ENCODE peak calls at places on chromosome 10, in five cellular contexts. J, V, N, W and B are unnamed samples.

GRCh38 chr10:99740933-99741559 is 9.0 kb downstream of the CUTC start:
- DNase-seq in V (no peak), N (no peak), W (no peak), J (no peak), B (no peak)

GRCh38 chr10:8407561-8408021 is 353.1 kb downstream of the GATA3 start:
- DNase-seq in V (no peak), W (no peak), J (no peak), N (no peak), B (no peak)

GRCh38 chr10:103648951-103649532 is 155.5 kb downstream of the NEURL1 start:
- DNase-seq in V (peak), W (no peak), J (peak), N (no peak), B (no peak)

GRCh38 chr10:132961-133898 is 2.0 kb upstream of the ZMYND11 start:
- DNase-seq in V (peak), W (no peak), J (no peak), N (no peak), B (no peak)

GRCh38 chr10:26112532-26112931 is 104.0 kb upstream of the GAD2 start:
- DNase-seq in V (no peak), J (no peak), W (no peak), N (no peak), B (no peak)

GRCh38 chr10:76037531-76037930 is 606.1 kb downstream of the LRMDA start:
- DNase-seq in V (no peak), N (no peak), W (no peak), J (no peak), B (no peak)

GRCh38 chr10:125115409-125115808 is 45.0 kb downstream of the CTBP2 start:
- DNase-seq in W (no peak), V (no peak), J (peak), N (no peak), B (no peak)

GRCh38 chr10:52283174-52283573 is 30.9 kb upstream of the DKK1 start:
- DNase-seq in J (no peak), W (no peak), V (peak), N (no peak), B (no peak)

GRCh38 chr10:112517381-112517976 is 70.5 kb downstream of the VTI1A start:
- DNase-seq in W (no peak), V (no peak), J (no peak), N (no peak), B (no peak)

GRCh38 chr10:8365935-8366911 is 311.7 kb downstream of the GATA3 start:
- DNase-seq in W (peak), N (no peak), V (peak), J (no peak), B (no peak)

GRCh38 chr10:74929197-74929596 is 102.8 kb downstream of the KAT6B start:
- DNase-seq in N (no peak), W (no peak), V (peak), J (no peak), B (no peak)

GRCh38 chr10:102815790-102816549 is 21.2 kb downstream of the CYP17A1 start:
- DNase-seq in N (no peak), J (no peak), V (peak), W (no peak), B (no peak)

GRCh38 chr10:100816671-100817070 is 71.3 kb downstream of the PAX2 start:
- DNase-seq in W (no peak), N (no peak), J (no peak), V (no peak), B (peak)

GRCh38 chr10:129704786-129705525 is 237.9 kb downstream of the MGMT start:
- DNase-seq in N (no peak), V (no peak), W (no peak), J (no peak), B (no peak)

GRCh38 chr10:21194510-21194993 is 297.4 kb upstream of the NEBL start:
- DNase-seq in V (peak), W (no peak), N (no peak), J (no peak), B (no peak)

GRCh38 chr10:98420786-98421185 is 5.8 kb upstream of the PYROXD2 start:
- DNase-seq in V (no peak), W (no peak), N (no peak), J (no peak), B (no peak)

GRCh38 chr10:33129987-33130386 is 172.0 kb upstream of the ITGB1 start:
- DNase-seq in V (peak), J (no peak), W (no peak), N (no peak), B (no peak)

GRCh38 chr10:130484131-130484911 is 348.1 kb downstream of the GLRX3 start:
- DNase-seq in J (no peak), V (no peak), W (no peak), N (no peak), B (no peak)

GRCh38 chr10:85420501-85421191 is 945.9 kb downstream of the GRID1 start:
- DNase-seq in N (peak), V (no peak), W (no peak), J (no peak), B (no peak)

GRCh38 chr10:10846476-10846875 is 171.2 kb upstream of the CELF2 start:
- DNase-seq in W (no peak), N (no peak), V (no peak), J (no peak), B (no peak)

GRCh38 chr10:44042926-44043602 is 341.8 kb downstream of the CXCL12 start:
- DNase-seq in W (no peak), V (no peak), J (no peak), N (no peak), B (no peak)

GRCh38 chr10:131437556-131438465 is 126.3 kb upstream of the TCERG1L start:
- DNase-seq in V (no peak), J (no peak), N (no peak), W (no peak), B (no peak)

GRCh38 chr10:75209325-75210192 is 1.0 kb upstream of the VDAC2 start:
- DNase-seq in J (peak), V (peak), N (no peak), W (peak), B (no peak)

GRCh38 chr10:78559514-78560392 is 509.0 kb upstream of the ZMIZ1 start:
- DNase-seq in W (no peak), V (no peak), J (no peak), N (peak), B (no peak)

GRCh38 chr10:69697006-69697405 is 67.0 kb downstream of the FAM241B start:
- DNase-seq in V (no peak), N (no peak), J (no peak), W (no peak), B (no peak)

GRCh38 chr10:69692891-69693290 is 62.8 kb downstream of the FAM241B start:
- DNase-seq in W (no peak), N (no peak), V (no peak), J (no peak), B (no peak)

GRCh38 chr10:69693886-69694285 is 63.8 kb downstream of the FAM241B start:
- DNase-seq in J (no peak), N (no peak), W (no peak), V (no peak), B (no peak)

GRCh38 chr10:69696073-69696731 is 66.2 kb downstream of the FAM241B start:
- DNase-seq in W (peak), V (peak), N (peak), J (no peak), B (no peak)
- TF ChIP-seq CTCF in W (peak), V (peak), N (peak), J (peak), B (peak)

DNA sequence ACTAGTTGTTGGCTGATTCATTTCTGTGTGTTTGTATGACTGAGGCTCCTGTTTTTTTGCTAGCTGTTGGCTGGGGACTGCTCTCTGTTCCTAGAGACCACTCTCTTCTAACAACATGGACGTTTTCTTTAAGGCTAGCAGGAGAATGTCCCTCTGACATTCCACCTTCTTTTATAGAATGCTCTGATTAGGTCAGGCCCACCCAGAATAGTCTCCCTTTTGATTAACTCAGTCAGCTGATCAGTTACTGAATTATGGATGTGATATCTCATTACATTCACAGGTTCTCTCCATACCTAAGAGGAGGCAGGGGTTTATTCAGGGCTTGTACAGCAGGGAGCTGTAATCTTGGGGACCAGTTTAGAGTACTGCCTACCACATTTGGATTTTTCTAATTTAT is 175.6 kb upstream of the RHOBTB1 start:
- DNase-seq in N (no peak), J (no peak), V (no peak), W (no peak), B (no peak)
- TF ChIP-seq CTCF in N (no peak), J (no peak), V (no peak), W (no peak), B (no peak)

DNA sequence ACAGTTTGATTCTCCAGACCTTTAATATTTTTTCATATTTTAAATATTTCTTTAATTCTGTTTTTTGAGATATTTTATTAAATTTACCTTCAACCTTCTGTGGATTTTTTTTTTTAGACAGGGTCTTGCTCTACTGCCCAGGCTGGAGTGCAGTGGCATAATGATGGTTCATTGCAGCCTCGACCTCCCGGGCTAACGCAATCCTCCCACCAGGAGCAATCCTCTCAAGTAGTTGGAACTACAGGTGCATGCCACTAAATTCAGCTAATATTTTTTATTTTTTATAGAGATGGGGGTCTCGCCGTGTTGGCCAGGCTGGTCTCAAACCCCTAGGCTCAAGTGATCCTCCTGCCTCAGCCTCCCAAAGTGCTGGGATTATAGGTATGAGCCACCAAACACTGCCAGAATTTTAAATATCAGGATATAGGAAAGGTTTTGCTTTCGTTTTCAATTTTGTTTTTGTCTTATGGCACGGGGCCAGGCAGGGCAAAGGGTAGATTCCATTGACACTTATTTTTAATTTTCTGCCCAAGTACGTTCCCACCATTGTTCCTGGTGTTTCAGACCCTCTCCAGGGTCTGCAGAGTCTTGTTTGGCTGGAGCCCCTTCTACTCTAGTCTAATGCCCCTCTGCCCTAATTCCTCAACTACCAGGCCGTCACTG is 1.2 kb downstream of the TACC2 start:
- DNase-seq in V (no peak), J (no peak), N (no peak), W (no peak), B (no peak)
- TF ChIP-seq CTCF in V (no peak), J (no peak), N (no peak), W (no peak), B (no peak)

GRCh38 chr10:14345262-14345661 is 14.5 kb upstream of the FRMD4A start:
- DNase-seq in V (no peak), W (no peak), J (no peak), N (no peak), B (no peak)
- TF ChIP-seq CTCF in V (no peak), W (no peak), J (no peak), N (no peak), B (no peak)

GRCh38 chr10:87818505-87819273 is 663 bp upstream of the ATAD1 start:
- DNase-seq in V (peak), N (peak), J (no peak), W (peak), B (no peak)

GRCh38 chr10:87817873-87818504 is at the start of gene ATAD1:
- DNase-seq in V (peak), J (peak), W (peak), N (peak), B (peak)

GRCh38 chr10:87817291-87817872 is 644 bp downstream of the ATAD1 start:
- DNase-seq in J (no peak), W (peak), V (peak), N (no peak), B (no peak)

GRCh38 chr10:87816842-87817178 is 1.2 kb downstream of the ATAD1 start:
- DNase-seq in W (peak), V (peak), N (no peak), J (no peak), B (no peak)

DNA sequence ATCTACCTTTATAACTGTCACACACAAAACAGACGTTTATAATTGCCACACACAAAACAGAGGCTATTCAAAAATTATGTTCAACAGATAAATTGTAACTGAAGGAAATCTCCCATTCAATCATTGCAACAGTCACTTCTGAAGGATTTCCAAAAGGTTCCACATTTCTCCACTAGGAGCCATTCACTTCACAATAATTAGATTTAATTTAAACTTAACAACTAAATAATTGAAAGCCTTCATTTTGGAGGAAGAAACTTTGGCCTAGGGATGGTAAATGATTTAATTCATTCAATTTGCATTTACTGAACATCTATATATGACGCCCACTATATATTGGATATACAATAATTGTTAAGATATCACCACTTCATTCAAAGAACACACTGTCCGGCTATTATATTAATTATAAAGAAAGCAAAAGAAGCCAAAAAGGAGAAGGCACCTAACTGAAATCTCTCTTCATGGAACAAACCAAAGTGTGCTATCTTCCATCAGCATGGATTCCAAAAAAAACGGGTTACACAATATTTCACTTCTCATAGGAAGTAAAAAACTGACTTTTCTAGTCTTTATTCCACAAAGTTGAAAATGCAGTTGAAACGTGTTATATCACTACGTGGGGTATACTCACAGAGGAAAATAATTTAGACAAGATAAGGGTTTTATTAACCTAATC is 1.7 kb downstream of the ATAD1 start:
- DNase-seq in V (no peak), J (no peak), N (no peak), W (no peak), B (no peak)
- TF ChIP-seq CTCF in V (no peak), J (no peak), N (peak), W (peak), B (peak)